ENCODE peak calls at places on chromosomes 1 and 21, in seven cellular contexts. G is activated T-cell treated with anti-CD3 and anti-CD28 coated beads for 24 hours; C is ELR; R is stimulated activated CD8-positive, alpha-beta memory T cell treated with anti-CD3 and anti-CD28 coated beads, Interleukin-4, amount 100 ng/mL, for 1 hour; W is cortex of kidney; T is EH; Q is astrocyte of the spinal cord. D is an unnamed sample.

GRCh38 chr21:28228624-28228995 is 764.1 kb downstream of the LTN1 start:
- DNase-seq in W (no peak), G (no peak), R (no peak), C (no peak), T (peak; percentile 21), Q (no peak), D (no peak)

GRCh38 chr1:117573386-117574040 is 32.3 kb upstream of the TENT5C start:
- DNase-seq in T (peak; percentile 20), R (no peak), C (peak; percentile 35), W (no peak), Q (peak; percentile 75), G (no peak), D (no peak)

GRCh38 chr1:909861-910310 is 13.8 kb upstream of the SAMD11 start:
- DNase-seq in Q (no peak), G (no peak), T (peak; percentile 16), R (no peak), C (no peak), W (no peak), D (no peak)

GRCh38 chr1:11925938-11926292 is 312 bp downstream of the KIAA2013 start:
- DNase-seq in T (no peak), G (no peak), W (no peak), Q (no peak), R (no peak), C (no peak), D (no peak)

GRCh38 chr1:89023026-89023425 is 360 bp upstream of the GBP3 start:
- DNase-seq in R (no peak), W (no peak), T (no peak), C (no peak), Q (no peak), G (no peak), D (no peak)

GRCh38 chr1:70738576-70738975 is 309.0 kb downstream of the PTGER3 start:
- DNase-seq in W (no peak), G (no peak), Q (no peak), T (no peak), C (no peak), R (no peak), D (no peak)

GRCh38 chr1:45730075-45730779 is 20.2 kb downstream of the IPP start:
- DNase-seq in G (no peak), R (no peak), Q (no peak), W (no peak), T (no peak), C (no peak), D (no peak)

GRCh38 chr21:44455524-44456206 is 355 bp downstream of the LRRC3 start:
- DNase-seq in R (no peak), W (no peak), C (peak; percentile 4), T (peak; percentile 1), G (peak; percentile 11), Q (peak; percentile 2), D (no peak)

GRCh38 chr1:96075704-96076455 is 645.7 kb upstream of the PTBP2 start:
- DNase-seq in C (peak; percentile 14), G (no peak), W (no peak), R (no peak), Q (no peak), T (no peak), D (no peak)

GRCh38 chr1:209542585-209542984 is 40.9 kb upstream of the CAMK1G start:
- DNase-seq in W (no peak), T (no peak), Q (peak; percentile 33), C (peak; percentile 82), G (no peak), R (no peak), D (no peak)

GRCh38 chr21:44760376-44760775 is 41.2 kb downstream of the UBE2G2 start:
- DNase-seq in C (no peak), T (no peak), W (no peak), R (no peak), Q (no peak), G (no peak), D (no peak)

D was measured in SK-N-MC.